ENCODE peak calls at places on chromosomes 16 and 17, in nine cellular contexts. W is midbrain; C is NCI-H2081; U is Calu3; X is heart left ventricle; Y is AG09309; O is CD8-positive, alpha-beta memory T cell; Z is NB4; K is activated CD4-positive, alpha-beta T cell treated with anti-CD3 and anti-CD28 coated beads, Interleukin-2, amount 50 U/mL, for 48 hours. R is an unnamed sample.
A peak's percentile ranks its signal among the peaks of the same experiment; 100 is the strongest.

GRCh38 chr16:88754912-88755744 is 29.9 kb downstream of the PIEZO1 start:
- DNase-seq in W (no peak), U (peak; percentile 54), X (no peak), K (no peak), C (no peak), Y (peak; percentile 17), O (no peak), Z (no peak), R (no peak)

GRCh38 chr17:31309525-31309924 is 4.3 kb downstream of the EVI2B start:
- DNase-seq in U (no peak), Y (no peak), K (no peak), Z (peak; percentile 91), W (no peak), C (no peak), X (no peak), O (peak; percentile 47), R (no peak)

GRCh38 chr17:50835563-50836231 is at the start of gene WFIKKN2:
- DNase-seq in X (no peak), W (no peak), C (peak; percentile 10), O (no peak), Z (no peak), U (no peak), Y (no peak), K (no peak), R (no peak)

GRCh38 chr17:36188891-36189306 is 7.7 kb downstream of the CCL3L1 start:
- DNase-seq in X (no peak), O (no peak), Y (no peak), Z (peak; percentile 97), C (no peak), U (no peak), K (no peak), W (no peak), R (no peak)

GRCh38 chr17:27808629-27809028 is 8.3 kb upstream of the NOS2 start:
- DNase-seq in X (no peak), C (no peak), K (peak; percentile 48), O (no peak), Y (no peak), Z (no peak), U (no peak), W (no peak), R (no peak)

GRCh38 chr17:11701906-11702305 is 103.6 kb downstream of the DNAH9 start:
- DNase-seq in K (no peak), Y (no peak), C (no peak), X (no peak), U (no peak), W (no peak), Z (no peak), O (no peak), R (no peak)

GRCh38 chr17:41775394-41776226 is 10.9 kb downstream of the JUP start:
- DNase-seq in O (no peak), W (peak; percentile 76), X (no peak), Z (no peak), U (peak; percentile 85), K (no peak), Y (no peak), C (no peak), R (no peak)

GRCh38 chr16:87562201-87562600 is 40.1 kb upstream of the JPH3 start:
- DNase-seq in U (no peak), X (no peak), Z (no peak), W (no peak), Y (no peak), O (no peak), C (peak; percentile 83), K (no peak), R (peak; percentile 45)

GRCh38 chr17:29962656-29963055 is 21.2 kb downstream of the EFCAB5 start:
- DNase-seq in U (no peak), Y (no peak), X (no peak), C (no peak), Z (no peak), W (no peak), K (no peak), O (no peak), R (no peak)

GRCh38 chr16:708019-708418 is 2.4 kb upstream of the FBXL16 start:
- DNase-seq in U (no peak), K (no peak), O (no peak), Z (no peak), Y (no peak), X (no peak), C (no peak), W (no peak), R (no peak)

GRCh38 chr17:69814031-69814430 is 261.0 kb upstream of the KCNJ16 start:
- DNase-seq in U (no peak), X (no peak), K (no peak), W (no peak), C (no peak), Y (no peak), O (no peak), Z (no peak), R (no peak)

GRCh38 chr17:927611-928461 is 51.7 kb downstream of the NXN start:
- DNase-seq in C (no peak), X (no peak), W (no peak), Y (peak; percentile 99), U (no peak), Z (peak; percentile 40), O (no peak), K (no peak), R (no peak)

GRCh38 chr17:45038771-45039634 is 12.4 kb downstream of the DCAKD start:
- DNase-seq in Y (no peak), X (no peak), C (no peak), W (no peak), U (no peak), O (no peak), K (no peak), Z (no peak), R (no peak)

GRCh38 chr17:19755821-19756510 is 7.9 kb upstream of the ALDH3A1 start:
- DNase-seq in Z (no peak), U (no peak), K (no peak), Y (no peak), X (no peak), C (no peak), O (no peak), W (no peak), R (no peak)

GRCh38 chr17:61284174-61284573 is 115.5 kb upstream of the TBX2 start:
- DNase-seq in W (no peak), X (no peak), K (no peak), O (no peak), Z (no peak), U (no peak), Y (peak; percentile 89), C (no peak), R (no peak)

GRCh38 chr17:5413682-5414081 is 5.8 kb downstream of the NUP88 start:
- DNase-seq in Z (peak; percentile 82), X (no peak), O (no peak), U (no peak), C (no peak), Y (peak; percentile 95), K (no peak), W (no peak), R (no peak)

GRCh38 chr16:77336637-77337036 is 98.2 kb downstream of the ADAMTS18 start:
- DNase-seq in W (no peak), C (no peak), X (no peak), Z (no peak), U (no peak), Y (no peak), K (no peak), O (no peak), R (no peak)

GRCh38 chr17:17391575-17392370 is 85.0 kb upstream of the MED9 start:
- DNase-seq in Z (no peak), Y (no peak), C (no peak), W (no peak), O (peak; percentile 77), U (no peak), K (peak; percentile 65), X (peak; percentile 30), R (no peak)

GRCh38 chr17:81457396-81457795 is 55.2 kb downstream of the ACTG1 start:
- DNase-seq in Z (peak; percentile 61), K (no peak), X (no peak), W (no peak), Y (no peak), O (no peak), U (no peak), C (no peak), R (no peak)

GRCh38 chr16:28984619-28985135 is at the start of gene LAT:
- DNase-seq in U (no peak), O (peak; percentile 87), C (no peak), X (peak; percentile 74), W (no peak), Z (peak; percentile 90), K (peak; percentile 78), Y (no peak), R (no peak)

GRCh38 chr16:30957456-30958163 is at the start of gene SETD1A:
- DNase-seq in Y (peak; percentile 85), W (peak; percentile 92), Z (peak; percentile 98), U (peak; percentile 98), O (peak; percentile 97), X (peak; percentile 98), C (peak; percentile 87), K (peak; percentile 98), R (peak; percentile 88)

GRCh38 chr16:22214893-22215292 is 8.8 kb downstream of the EEF2K start:
- DNase-seq in Z (peak; percentile 46), K (no peak), O (no peak), Y (no peak), U (no peak), W (no peak), C (no peak), X (peak; percentile 1), R (no peak)

GRCh38 chr17:60573139-60573975 is 26.6 kb upstream of the PPM1D start:
- DNase-seq in Z (no peak), X (no peak), O (no peak), W (no peak), K (no peak), C (no peak), Y (no peak), U (no peak), R (no peak)